ENCODE peak calls at places on chromosomes 2 and 18, in eight cellular contexts. One of them, this sample, is unnamed.

GRCh38 chr2:239881561-239882320 is 143.4 kb downstream of the NDUFA10 start:
- DNase-seq in stomach: peak; percentile 15
- DNase-seq in HepG2: no peak
- DNase-seq in HL-60: no peak
- DNase-seq in K562: no peak
- DNase-seq in upper lobe of left lung: no peak
- DNase-seq in endothelial cell of umbilical vein: peak; percentile 75
- DNase-seq in H1: no peak
- DNase-seq in this sample: no peak

GRCh38 chr2:1591978-1592907 is 152.1 kb downstream of the PXDN start:
- DNase-seq in stomach: no peak
- DNase-seq in HepG2: no peak
- DNase-seq in HL-60: no peak
- DNase-seq in K562: no peak
- DNase-seq in upper lobe of left lung: peak; percentile 86
- DNase-seq in endothelial cell of umbilical vein: peak; percentile 79
- DNase-seq in H1: peak; percentile 83
- DNase-seq in this sample: no peak

GRCh38 chr2:227163998-227164744 is at the start of the genes COL4A3 and COL4A4:
- DNase-seq in stomach: peak; percentile 58
- DNase-seq in HepG2: no peak
- DNase-seq in HL-60: no peak
- DNase-seq in K562: no peak
- DNase-seq in upper lobe of left lung: peak; percentile 93
- DNase-seq in endothelial cell of umbilical vein: no peak
- DNase-seq in H1: peak; percentile 66
- DNase-seq in this sample: no peak

GRCh38 chr18:23943104-23943503 is 71.5 kb upstream of the TTC39C start:
- DNase-seq in stomach: no peak
- DNase-seq in HepG2: no peak
- DNase-seq in HL-60: no peak
- DNase-seq in K562: no peak
- DNase-seq in upper lobe of left lung: no peak
- DNase-seq in endothelial cell of umbilical vein: no peak
- DNase-seq in H1: no peak
- DNase-seq in this sample: no peak

GRCh38 chr2:210558708-210559107 is 2.3 kb downstream of the CPS1 start:
- DNase-seq in stomach: no peak
- DNase-seq in HepG2: no peak
- DNase-seq in HL-60: no peak
- DNase-seq in K562: no peak
- DNase-seq in upper lobe of left lung: no peak
- DNase-seq in endothelial cell of umbilical vein: peak; percentile 8
- DNase-seq in H1: no peak
- DNase-seq in this sample: no peak

GRCh38 chr18:70334264-70334663 is 45.4 kb downstream of the SOCS6 start:
- DNase-seq in stomach: no peak
- DNase-seq in HepG2: no peak
- DNase-seq in HL-60: no peak
- DNase-seq in K562: no peak
- DNase-seq in upper lobe of left lung: no peak
- DNase-seq in endothelial cell of umbilical vein: no peak
- DNase-seq in H1: no peak
- DNase-seq in this sample: no peak

GRCh38 chr18:456361-456821 is 44.1 kb downstream of the COLEC12 start:
- DNase-seq in stomach: no peak
- DNase-seq in HepG2: no peak
- DNase-seq in HL-60: no peak
- DNase-seq in K562: no peak
- DNase-seq in upper lobe of left lung: no peak
- DNase-seq in endothelial cell of umbilical vein: no peak
- DNase-seq in H1: no peak
- DNase-seq in this sample: no peak

GRCh38 chr2:99971326-99971965 is 170.9 kb downstream of the AFF3 start:
- DNase-seq in stomach: no peak
- DNase-seq in HepG2: no peak
- DNase-seq in HL-60: no peak
- DNase-seq in K562: no peak
- DNase-seq in upper lobe of left lung: no peak
- DNase-seq in endothelial cell of umbilical vein: no peak
- DNase-seq in H1: no peak
- DNase-seq in this sample: no peak

GRCh38 chr18:21359746-21360145 is 117.7 kb downstream of the GREB1L start:
- DNase-seq in stomach: no peak
- DNase-seq in HepG2: no peak
- DNase-seq in HL-60: no peak
- DNase-seq in K562: no peak
- DNase-seq in upper lobe of left lung: no peak
- DNase-seq in endothelial cell of umbilical vein: no peak
- DNase-seq in H1: no peak
- DNase-seq in this sample: no peak

GRCh38 chr2:27123302-27124150 is at the start of gene ABHD1:
- DNase-seq in stomach: peak; percentile 69
- DNase-seq in HepG2: peak; percentile 59
- DNase-seq in HL-60: peak; percentile 73
- DNase-seq in K562: peak; percentile 91
- DNase-seq in upper lobe of left lung: peak; percentile 95
- DNase-seq in endothelial cell of umbilical vein: peak; percentile 48
- DNase-seq in H1: peak; percentile 85
- DNase-seq in this sample: peak; percentile 88
- TF ChIP-seq POLR2AphosphoS5 in stomach: no peak
- TF ChIP-seq POLR2AphosphoS5 in HepG2: peak; percentile 60
- TF ChIP-seq POLR2AphosphoS5 in HL-60: no peak
- TF ChIP-seq POLR2AphosphoS5 in K562: no peak
- TF ChIP-seq POLR2AphosphoS5 in upper lobe of left lung: no peak
- TF ChIP-seq POLR2AphosphoS5 in endothelial cell of umbilical vein: no peak
- TF ChIP-seq POLR2AphosphoS5 in H1: no peak
- TF ChIP-seq POLR2AphosphoS5 in this sample: no peak

GRCh38 chr2:13193900-13194299 is 477.2 kb downstream of the TRIB2 start:
- DNase-seq in stomach: no peak
- DNase-seq in HepG2: peak; percentile 14
- DNase-seq in HL-60: no peak
- DNase-seq in K562: no peak
- DNase-seq in upper lobe of left lung: no peak
- DNase-seq in endothelial cell of umbilical vein: no peak
- DNase-seq in H1: no peak
- DNase-seq in this sample: no peak
- TF ChIP-seq CTCF in stomach: no peak
- TF ChIP-seq CTCF in HepG2: peak; percentile 49
- TF ChIP-seq CTCF in HL-60: no peak
- TF ChIP-seq CTCF in K562: no peak
- TF ChIP-seq CTCF in upper lobe of left lung: no peak
- TF ChIP-seq CTCF in endothelial cell of umbilical vein: no peak
- TF ChIP-seq CTCF in H1: peak; percentile 40
- TF ChIP-seq CTCF in this sample: no peak

GRCh38 chr2:43041661-43042360 is 184.6 kb downstream of the ZFP36L2 start:
- DNase-seq in stomach: no peak
- DNase-seq in HepG2: peak; percentile 46
- DNase-seq in HL-60: no peak
- DNase-seq in K562: peak; percentile 77
- DNase-seq in upper lobe of left lung: no peak
- DNase-seq in endothelial cell of umbilical vein: peak; percentile 98
- DNase-seq in H1: peak; percentile 60
- DNase-seq in this sample: no peak
- TF ChIP-seq POLR2AphosphoS5 in stomach: no peak
- TF ChIP-seq POLR2AphosphoS5 in HepG2: no peak
- TF ChIP-seq POLR2AphosphoS5 in HL-60: no peak
- TF ChIP-seq POLR2AphosphoS5 in K562: no peak
- TF ChIP-seq POLR2AphosphoS5 in upper lobe of left lung: no peak
- TF ChIP-seq POLR2AphosphoS5 in endothelial cell of umbilical vein: peak; percentile 95
- TF ChIP-seq POLR2AphosphoS5 in H1: no peak
- TF ChIP-seq POLR2AphosphoS5 in this sample: no peak

DNA sequence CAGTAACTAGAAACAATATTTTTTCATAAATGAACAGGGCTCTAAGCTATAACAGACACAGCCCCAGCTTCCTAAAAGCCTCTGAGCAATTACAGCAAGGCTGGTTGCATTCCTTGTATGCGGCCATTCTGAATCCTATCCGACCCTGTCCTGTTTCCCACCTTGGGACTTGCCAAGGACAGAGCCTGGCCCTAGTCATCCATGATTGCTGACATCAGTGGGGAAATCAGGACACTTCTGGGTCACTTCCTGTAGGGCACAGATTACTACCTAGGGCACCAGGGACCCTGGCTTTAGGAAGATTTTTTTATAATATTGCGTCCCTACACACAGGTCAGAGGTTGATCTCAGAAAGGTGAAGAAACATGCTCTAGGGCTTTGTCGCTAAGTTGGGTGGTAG is 5.6 kb downstream of the TMEM177 start:
- DNase-seq in stomach: peak; percentile 11
- DNase-seq in HepG2: no peak
- DNase-seq in HL-60: no peak
- DNase-seq in K562: no peak
- DNase-seq in upper lobe of left lung: no peak
- DNase-seq in endothelial cell of umbilical vein: no peak
- DNase-seq in H1: no peak
- DNase-seq in this sample: no peak
- TF ChIP-seq CTCF in stomach: no peak
- TF ChIP-seq CTCF in HepG2: no peak
- TF ChIP-seq CTCF in HL-60: no peak
- TF ChIP-seq CTCF in K562: no peak
- TF ChIP-seq CTCF in upper lobe of left lung: no peak
- TF ChIP-seq CTCF in endothelial cell of umbilical vein: no peak
- TF ChIP-seq CTCF in H1: no peak
- TF ChIP-seq CTCF in this sample: no peak

DNA sequence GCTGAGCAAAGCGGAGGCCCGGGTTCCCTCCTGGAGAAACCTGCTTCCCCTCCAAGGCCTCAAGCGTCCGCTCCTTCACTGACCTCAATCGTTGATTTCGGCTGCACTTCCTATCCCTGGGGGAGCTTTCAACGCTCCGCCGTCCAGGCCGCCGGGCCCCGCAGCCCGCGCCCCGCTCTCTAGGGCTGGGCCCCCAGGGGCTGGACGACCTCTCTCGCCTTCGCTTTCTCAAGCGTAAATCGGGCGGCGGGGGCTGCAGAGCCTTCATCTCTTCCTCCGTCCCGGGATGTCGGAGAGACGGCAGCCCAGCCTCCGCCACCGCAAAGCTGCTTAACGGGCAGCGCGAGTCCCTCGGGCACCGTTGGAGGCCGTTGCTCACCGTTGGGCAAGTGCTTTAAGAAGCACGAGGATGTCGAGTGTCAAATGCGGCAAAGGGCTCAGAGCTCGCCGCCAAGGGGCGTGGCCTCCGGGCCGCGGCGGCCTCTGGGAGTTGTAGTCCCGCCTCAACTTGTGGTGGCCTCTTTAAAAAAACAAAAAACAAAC is 8.5 kb downstream of the HES6 start:
- DNase-seq in stomach: peak; percentile 75
- DNase-seq in HepG2: no peak
- DNase-seq in HL-60: peak; percentile 45
- DNase-seq in K562: peak; percentile 73
- DNase-seq in upper lobe of left lung: peak; percentile 97
- DNase-seq in endothelial cell of umbilical vein: peak; percentile 72
- DNase-seq in H1: peak; percentile 91
- DNase-seq in this sample: no peak
- TF ChIP-seq POLR2AphosphoS5 in stomach: peak; percentile 49
- TF ChIP-seq POLR2AphosphoS5 in HepG2: no peak
- TF ChIP-seq POLR2AphosphoS5 in HL-60: no peak
- TF ChIP-seq POLR2AphosphoS5 in K562: no peak
- TF ChIP-seq POLR2AphosphoS5 in upper lobe of left lung: peak; percentile 55
- TF ChIP-seq POLR2AphosphoS5 in endothelial cell of umbilical vein: no peak
- TF ChIP-seq POLR2AphosphoS5 in H1: no peak
- TF ChIP-seq POLR2AphosphoS5 in this sample: no peak

DNA sequence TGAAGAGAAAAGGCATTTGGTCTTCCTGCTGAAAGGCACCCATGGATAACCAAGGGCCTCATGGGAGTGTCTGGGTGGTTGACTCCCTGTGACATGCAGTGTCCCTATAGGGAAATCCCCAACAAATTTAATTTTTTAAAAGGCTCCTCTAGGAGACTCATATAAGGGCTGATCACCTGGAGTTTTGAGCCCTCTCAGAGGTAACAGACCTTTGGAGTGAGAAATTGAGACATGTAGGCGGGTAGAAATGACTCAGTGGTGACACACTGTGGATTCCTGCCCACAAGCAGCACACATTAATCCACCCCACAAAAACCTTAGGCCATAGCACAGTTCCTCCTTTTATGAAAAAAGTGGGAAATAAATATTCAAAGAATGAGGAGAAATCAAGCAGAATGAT is 557.0 kb upstream of the CNTNAP5 start:
- DNase-seq in stomach: no peak
- DNase-seq in HepG2: no peak
- DNase-seq in HL-60: no peak
- DNase-seq in K562: no peak
- DNase-seq in upper lobe of left lung: no peak
- DNase-seq in endothelial cell of umbilical vein: no peak
- DNase-seq in H1: no peak
- DNase-seq in this sample: no peak
- TF ChIP-seq CTCF in stomach: no peak
- TF ChIP-seq CTCF in HepG2: no peak
- TF ChIP-seq CTCF in HL-60: no peak
- TF ChIP-seq CTCF in K562: no peak
- TF ChIP-seq CTCF in upper lobe of left lung: no peak
- TF ChIP-seq CTCF in endothelial cell of umbilical vein: no peak
- TF ChIP-seq CTCF in H1: no peak
- TF ChIP-seq CTCF in this sample: no peak

DNA sequence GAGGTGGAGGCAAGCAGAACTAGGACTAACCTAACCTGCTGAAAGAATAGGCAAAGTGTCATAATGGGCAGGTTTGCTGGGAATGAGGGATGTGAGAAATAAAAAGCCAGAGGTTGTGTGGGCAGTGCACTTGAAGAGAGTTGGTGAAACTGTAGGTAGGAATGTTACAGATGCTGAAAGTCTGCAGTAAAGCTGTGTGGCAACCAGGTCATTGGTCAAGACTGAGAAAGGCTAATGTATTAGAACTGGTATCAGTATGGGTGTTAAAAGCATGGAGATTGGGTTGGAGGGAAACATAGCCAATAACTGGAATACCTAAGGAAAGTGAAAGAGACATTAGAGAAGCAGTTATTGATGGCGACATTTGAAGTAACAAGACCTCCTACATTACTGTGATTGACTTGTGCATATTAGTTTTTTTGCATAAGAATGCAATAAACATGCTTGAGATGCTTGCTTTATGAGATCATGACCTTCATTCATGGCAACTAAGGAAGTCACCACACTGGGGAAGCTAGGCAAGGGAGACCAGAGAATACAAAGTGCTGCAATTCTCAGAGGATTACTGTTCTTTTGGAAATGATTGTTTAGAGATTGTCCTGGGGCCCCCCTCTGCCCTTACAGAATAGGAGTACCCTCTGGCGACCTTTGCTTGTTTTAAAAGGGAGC is 11.8 kb downstream of the GULP1 start:
- DNase-seq in stomach: no peak
- DNase-seq in HepG2: no peak
- DNase-seq in HL-60: no peak
- DNase-seq in K562: no peak
- DNase-seq in upper lobe of left lung: no peak
- DNase-seq in endothelial cell of umbilical vein: peak; percentile 57
- DNase-seq in H1: no peak
- DNase-seq in this sample: no peak
- TF ChIP-seq POLR2AphosphoS5 in stomach: no peak
- TF ChIP-seq POLR2AphosphoS5 in HepG2: no peak
- TF ChIP-seq POLR2AphosphoS5 in HL-60: no peak
- TF ChIP-seq POLR2AphosphoS5 in K562: no peak
- TF ChIP-seq POLR2AphosphoS5 in upper lobe of left lung: no peak
- TF ChIP-seq POLR2AphosphoS5 in endothelial cell of umbilical vein: peak; percentile 37
- TF ChIP-seq POLR2AphosphoS5 in H1: peak; percentile 33
- TF ChIP-seq POLR2AphosphoS5 in this sample: no peak

GRCh38 chr2:74982581-74982980 is 24.1 kb downstream of the POLE4 start:
- DNase-seq in stomach: no peak
- DNase-seq in HepG2: peak; percentile 24
- DNase-seq in HL-60: no peak
- DNase-seq in K562: no peak
- DNase-seq in upper lobe of left lung: no peak
- DNase-seq in endothelial cell of umbilical vein: no peak
- DNase-seq in H1: no peak
- DNase-seq in this sample: no peak
- TF ChIP-seq CTCF in stomach: no peak
- TF ChIP-seq CTCF in HepG2: peak; percentile 61
- TF ChIP-seq CTCF in HL-60: no peak
- TF ChIP-seq CTCF in K562: peak; percentile 34
- TF ChIP-seq CTCF in upper lobe of left lung: no peak
- TF ChIP-seq CTCF in endothelial cell of umbilical vein: no peak
- TF ChIP-seq CTCF in H1: peak; percentile 13
- TF ChIP-seq CTCF in this sample: no peak